ENCODE peak calls at places on chromosomes 7 and 10, in seven cellular contexts. K is choroid plexus epithelial cell, M is stromal cell of bone marrow, R is skeletal muscle cell, J is Caco-2, W is posterior vena cava, Q is globus pallidus. G is an unnamed sample.
A peak's percentile ranks its signal among the peaks of the same experiment; 100 is the strongest.

GRCh38 chr7:815284-816216 is 16.7 kb upstream of the SUN1 start:
- DNase-seq in M (no peak), K (no peak), Q (no peak), J (peak; percentile 86), R (no peak), W (no peak), G (no peak)

GRCh38 chr7:46750321-46750865 is 829.3 kb upstream of the IGFBP3 start:
- DNase-seq in M (no peak), R (no peak), W (no peak), J (no peak), Q (no peak), K (no peak), G (no peak)

GRCh38 chr10:61313460-61313859 is 139.7 kb downstream of the TMEM26 start:
- DNase-seq in W (no peak), J (no peak), R (no peak), K (peak; percentile 37), M (no peak), Q (no peak), G (no peak)

GRCh38 chr7:13107291-13107690 is 419.9 kb downstream of the ARL4A start:
- DNase-seq in J (no peak), Q (no peak), M (no peak), R (no peak), K (no peak), W (no peak), G (no peak)

GRCh38 chr10:128095753-128096469 is 30.3 kb downstream of the MKI67 start:
- DNase-seq in W (no peak), Q (no peak), J (no peak), R (no peak), K (no peak), M (no peak), G (no peak)

GRCh38 chr10:103265712-103266329 is 11.1 kb upstream of the INA start:
- DNase-seq in K (peak; percentile 88), M (peak; percentile 61), R (peak; percentile 41), Q (peak; percentile 35), W (peak; percentile 85), J (peak; percentile 84), G (peak; percentile 47)

GRCh38 chr7:44324204-44325126 is 929 bp downstream of the CAMK2B start:
- DNase-seq in J (no peak), Q (no peak), R (no peak), W (no peak), K (no peak), M (no peak), G (no peak)

GRCh38 chr7:78279035-78279434 is 480.5 kb downstream of the PHTF2 start:
- DNase-seq in K (peak; percentile 52), W (no peak), J (no peak), R (peak; percentile 44), Q (no peak), M (peak; percentile 62), G (peak; percentile 14)

GRCh38 chr10:75417522-75417927 is 13.9 kb upstream of the LRMDA start:
- DNase-seq in M (no peak), W (no peak), Q (no peak), J (no peak), K (no peak), R (no peak), G (no peak)

GRCh38 chr7:20301311-20301939 is 29.3 kb upstream of the ITGB8 start:
- DNase-seq in M (no peak), K (peak; percentile 84), R (no peak), Q (no peak), W (no peak), J (no peak), G (no peak)

GRCh38 chr7:156827587-156828203 is 65.3 kb downstream of the LMBR1 start:
- DNase-seq in J (no peak), R (peak; percentile 1), W (no peak), K (peak; percentile 67), Q (no peak), M (peak; percentile 18), G (peak; percentile 27)

GRCh38 chr7:13911920-13912319 is 77.5 kb downstream of the ETV1 start:
- DNase-seq in J (no peak), K (no peak), Q (no peak), M (no peak), R (no peak), W (no peak), G (no peak)